ENCODE peak calls at places on chromosomes 4 and X, in eight cellular contexts. A, M, C, U, N, B, H and J are unnamed samples.
A peak's percentile ranks its signal among the peaks of the same experiment; 100 is the strongest.

GRCh38 chrX:136907626-136908025 is 27.1 kb upstream of the RBMX start:
- DNase-seq in N (no peak), B (no peak), H (no peak), A (peak; percentile 6), U (no peak), C (no peak), M (no peak), J (no peak)

GRCh38 chr4:6924361-6924779 is 14.7 kb downstream of the TBC1D14 start:
- DNase-seq in A (no peak), H (no peak), M (no peak), B (no peak), C (no peak), N (no peak), U (no peak), J (no peak)

GRCh38 chr4:67861513-67861912 is 22.3 kb downstream of the TMPRSS11D start:
- DNase-seq in M (no peak), C (no peak), H (peak; percentile 34), U (no peak), B (no peak), A (no peak), N (peak; percentile 29), J (peak; percentile 65)

GRCh38 chrX:153454901-153455550 is 9.2 kb upstream of the TREX2 start:
- DNase-seq in N (no peak), C (no peak), M (no peak), A (no peak), U (peak; percentile 17), H (no peak), B (no peak), J (no peak)

GRCh38 chr4:126223784-126224407 is 909.1 kb downstream of the FAT4 start:
- DNase-seq in B (peak; percentile 6), M (peak; percentile 6), C (no peak), A (no peak), U (no peak), H (peak; percentile 30), N (no peak), J (peak; percentile 41)

GRCh38 chrX:42491145-42491907 is 286.6 kb downstream of the PPP1R2C start:
- DNase-seq in C (no peak), B (no peak), U (no peak), N (no peak), H (no peak), M (no peak), A (no peak), J (no peak)

GRCh38 chrX:48493890-48494364 is 14.9 kb upstream of the PORCN start:
- DNase-seq in A (peak; percentile 41), H (peak; percentile 79), U (peak; percentile 59), M (peak; percentile 47), C (no peak), B (peak; percentile 55), N (no peak), J (peak; percentile 58)

GRCh38 chr4:176579233-176579632 is 213.5 kb downstream of the VEGFC start:
- DNase-seq in B (no peak), N (no peak), A (no peak), M (no peak), U (no peak), H (no peak), C (no peak), J (no peak)

GRCh38 chr4:1329408-1330371 is 17.3 kb upstream of the UVSSA start:
- DNase-seq in C (peak; percentile 29), U (peak; percentile 91), H (peak; percentile 19), B (peak; percentile 98), N (no peak), M (no peak), A (no peak), J (peak; percentile 75)

GRCh38 chr4:2341261-2341841 is 77.1 kb downstream of the ZFYVE28 start:
- DNase-seq in M (no peak), C (no peak), B (no peak), U (peak; percentile 65), H (no peak), N (no peak), A (no peak), J (no peak)

GRCh38 chrX:64394874-64395567 is at the start of gene MTMR8:
- DNase-seq in H (peak; percentile 2), U (peak; percentile 89), B (peak; percentile 69), A (peak; percentile 75), N (peak; percentile 76), M (peak; percentile 7), C (peak; percentile 77), J (peak; percentile 38)

GRCh38 chrX:48751343-48751742 is 10.2 kb upstream of the GLOD5 start:
- DNase-seq in U (no peak), B (no peak), M (no peak), H (no peak), A (no peak), N (no peak), C (no peak), J (no peak)

GRCh38 chrX:20066968-20067708 is 49.6 kb downstream of the MAP7D2 start:
- DNase-seq in M (peak; percentile 54), B (peak; percentile 68), A (no peak), H (peak; percentile 71), C (no peak), U (no peak), N (peak; percentile 52), J (peak; percentile 66)

GRCh38 chrX:112760697-112761096 is 79.9 kb downstream of the AMOT start:
- DNase-seq in M (no peak), C (no peak), B (peak; percentile 62), A (no peak), N (no peak), H (no peak), U (no peak), J (peak; percentile 7)

GRCh38 chrX:10172867-10173266 is 16.1 kb downstream of the CLCN4 start:
- DNase-seq in N (no peak), C (no peak), M (no peak), A (peak; percentile 16), U (no peak), H (no peak), B (peak; percentile 29), J (no peak)

GRCh38 chr4:137621056-137621455 is 88.8 kb upstream of the PCDH18 start:
- DNase-seq in C (no peak), N (peak; percentile 70), A (peak; percentile 19), B (no peak), M (no peak), U (no peak), H (no peak), J (no peak)

GRCh38 chr4:155822572-155822971 is 43.5 kb downstream of the ASIC5 start:
- DNase-seq in B (peak; percentile 23), M (no peak), U (no peak), A (no peak), C (no peak), H (peak; percentile 27), N (no peak), J (no peak)

GRCh38 chr4:181701219-181701618 is 542.0 kb upstream of the TENM3 start:
- DNase-seq in U (no peak), C (no peak), N (no peak), B (no peak), H (no peak), A (no peak), M (no peak), J (no peak)

GRCh38 chr4:183504930-183505555 is at the start of gene ING2:
- DNase-seq in N (peak; percentile 83), C (no peak), M (peak; percentile 82), H (no peak), U (peak; percentile 88), A (no peak), B (peak; percentile 78), J (no peak)

GRCh38 chr4:13990596-13991589 is 363.4 kb upstream of the BOD1L1 start:
- DNase-seq in C (no peak), M (peak; percentile 35), A (peak; percentile 5), B (peak; percentile 91), H (peak; percentile 38), U (no peak), N (no peak), J (no peak)

GRCh38 chr4:133498149-133498548 is 349.1 kb downstream of the PCDH10 start:
- DNase-seq in N (no peak), U (no peak), M (peak; percentile 27), H (peak; percentile 25), C (no peak), A (no peak), B (no peak), J (peak; percentile 0)

GRCh38 chr4:85747871-85748491 is 273.0 kb downstream of the ARHGAP24 start:
- DNase-seq in M (peak; percentile 66), C (no peak), N (peak; percentile 63), B (peak; percentile 73), U (no peak), A (peak; percentile 31), H (peak; percentile 92), J (peak; percentile 90)

GRCh38 chr4:1053080-1053661 is 41.7 kb downstream of the FGFRL1 start:
- DNase-seq in A (peak; percentile 4), C (no peak), N (peak; percentile 3), M (peak; percentile 61), H (peak; percentile 52), U (peak; percentile 81), B (no peak), J (peak; percentile 60)

GRCh38 chr4:69830529-69831269 is 29.2 kb downstream of the SULT1E1 start:
- DNase-seq in M (no peak), N (peak; percentile 73), H (peak; percentile 45), C (no peak), B (peak; percentile 62), U (no peak), A (no peak), J (peak; percentile 84)

GRCh38 chr4:84235131-84235530 is 264.0 kb downstream of the NKX6-1 start:
- DNase-seq in B (no peak), A (no peak), M (no peak), H (no peak), C (no peak), N (no peak), U (no peak), J (no peak)

GRCh38 chr4:47213539-47213938 is 182.2 kb downstream of the GABRB1 start:
- DNase-seq in M (peak; percentile 5), B (no peak), A (no peak), H (no peak), C (no peak), U (no peak), N (no peak), J (no peak)

GRCh38 chr4:39045791-39046221 is 13.6 kb upstream of the TMEM156 start:
- DNase-seq in H (peak; percentile 77), M (peak; percentile 17), C (peak; percentile 12), A (no peak), N (no peak), U (no peak), B (peak; percentile 22), J (no peak)

GRCh38 chrX:154426916-154427792 is 1.3 kb upstream of the ATP6AP1 start:
- DNase-seq in B (peak; percentile 27), H (no peak), A (no peak), M (no peak), N (no peak), U (no peak), C (no peak), J (no peak)

GRCh38 chrX:131067216-131067615 is 9.1 kb downstream of the ARHGAP36 start:
- DNase-seq in U (no peak), H (no peak), C (no peak), A (peak; percentile 39), M (no peak), N (no peak), B (no peak), J (no peak)

GRCh38 chr4:153809307-153809706 is 20.4 kb upstream of the SFRP2 start:
- DNase-seq in U (no peak), C (peak; percentile 18), M (no peak), A (no peak), H (no peak), B (no peak), N (no peak), J (no peak)

GRCh38 chr4:76354517-76355473 is 48.3 kb downstream of the STBD1 start:
- DNase-seq in N (no peak), U (no peak), H (peak; percentile 26), B (no peak), C (peak; percentile 36), M (no peak), A (no peak), J (no peak)

GRCh38 chr4:181281451-181281850 is 961.8 kb upstream of the TENM3 start:
- DNase-seq in N (no peak), U (no peak), B (no peak), M (no peak), C (no peak), H (no peak), A (no peak), J (no peak)

GRCh38 chr4:15756361-15756861 is 21.7 kb upstream of the CD38 start:
- DNase-seq in M (peak; percentile 73), A (no peak), H (peak; percentile 22), N (no peak), C (peak; percentile 73), U (no peak), B (peak; percentile 22), J (peak; percentile 8)

GRCh38 chr4:52269761-52270160 is 218.7 kb downstream of the SPATA18 start:
- DNase-seq in N (no peak), C (no peak), B (no peak), U (no peak), H (no peak), A (no peak), M (no peak), J (no peak)